ENCODE peak calls at places on chromosomes 12 and 14, in four cellular contexts. Y is psoas muscle, P is DND-41, J is uterus. F is an unnamed sample.

GRCh38 chr12:119383206-119383605 is 48.7 kb downstream of the CCDC60 start:
- DNase-seq in P (no peak), J (no peak), Y (no peak), F (no peak)

GRCh38 chr14:93538411-93538810 is 107.7 kb downstream of the UNC79 start:
- DNase-seq in Y (no peak), P (peak; percentile 7), J (no peak), F (no peak)

GRCh38 chr12:116384629-116385485 is 107.4 kb upstream of the MED13L start:
- DNase-seq in J (no peak), P (peak; percentile 21), Y (no peak), F (no peak)

GRCh38 chr14:100828448-100828834 is 2.5 kb downstream of the MEG3 start:
- DNase-seq in J (no peak), Y (no peak), P (no peak), F (no peak)

GRCh38 chr14:20614038-20614840 is 23.1 kb upstream of the RNASE12 start:
- DNase-seq in J (peak; percentile 54), Y (no peak), P (peak; percentile 22), F (no peak)

GRCh38 chr14:91302391-91302790 is 57.9 kb upstream of the GPR68 start:
- DNase-seq in Y (no peak), P (no peak), J (no peak), F (no peak)

GRCh38 chr12:24268663-24269186 is 319.3 kb upstream of the SOX5 start:
- DNase-seq in Y (no peak), J (no peak), P (no peak), F (no peak)

GRCh38 chr12:32063796-32064195 is 42.9 kb upstream of the BICD1 start:
- DNase-seq in Y (no peak), J (no peak), P (no peak), F (no peak)

GRCh38 chr12:102833687-102834435 is 83.2 kb downstream of the PAH start:
- DNase-seq in J (no peak), Y (no peak), P (peak; percentile 23), F (no peak)

GRCh38 chr12:113748707-113749432 is 217.3 kb downstream of the RBM19 start:
- DNase-seq in P (no peak), Y (no peak), J (no peak), F (no peak)

GRCh38 chr12:51076235-51076930 is 7.0 kb downstream of the CSRNP2 start:
- DNase-seq in Y (no peak), P (peak; percentile 74), J (no peak), F (no peak)

GRCh38 chr14:95480109-95480886 is 36.2 kb downstream of the SYNE3 start:
- DNase-seq in J (peak; percentile 72), P (no peak), Y (peak; percentile 83), F (peak; percentile 66)

GRCh38 chr12:14768823-14769405 is 34.4 kb downstream of the WBP11 start:
- DNase-seq in P (no peak), J (no peak), Y (no peak), F (no peak)

GRCh38 chr14:34237098-34237497 is 224.9 kb downstream of the SPTSSA start:
- DNase-seq in J (no peak), Y (no peak), P (no peak), F (no peak)

GRCh38 chr14:21219120-21219519 is 50.1 kb downstream of the HNRNPC start:
- DNase-seq in J (no peak), P (no peak), Y (no peak), F (no peak)

GRCh38 chr14:73753043-73753886 is 39.1 kb upstream of the PNMA1 start:
- DNase-seq in Y (no peak), P (peak; percentile 28), J (peak; percentile 77), F (peak; percentile 78)

GRCh38 chr14:73752297-73752992 is 38.3 kb upstream of the PNMA1 start:
- DNase-seq in Y (peak; percentile 63), J (peak; percentile 72), P (no peak), F (peak; percentile 50)

GRCh38 chr14:73755434-73756014 is 41.3 kb upstream of the PNMA1 start:
- DNase-seq in P (no peak), Y (no peak), J (no peak), F (no peak)

GRCh38 chr14:73754911-73755360 is 40.8 kb upstream of the PNMA1 start:
- DNase-seq in J (no peak), P (no peak), Y (peak; percentile 52), F (no peak)

GRCh38 chr14:73753887-73754880 is 40.0 kb upstream of the PNMA1 start:
- DNase-seq in P (no peak), J (no peak), Y (no peak), F (no peak)
- H3K4me1 ChIP-seq in P (peaks cover 60% of the 10 kb centered on the region), J (peaks cover 31% of the 10 kb centered on the region), Y (peaks cover 98% of the 10 kb centered on the region), F (peaks cover 93% of the 10 kb centered on the region)

GRCh38 chr14:85731198-85731597 is 201.3 kb downstream of the FLRT2 start:
- DNase-seq in Y (peak; percentile 41), J (peak; percentile 15), P (no peak), F (no peak)
- H3K4me1 ChIP-seq in Y (no peaks in the 10 kb centered on the region), J (no peaks in the 10 kb centered on the region), P (no peaks in the 10 kb centered on the region), F (no peaks in the 10 kb centered on the region)

GRCh38 chr12:108689314-108690190 is 41.8 kb downstream of the CORO1C start:
- DNase-seq in Y (no peak), P (peak; percentile 71), J (no peak), F (peak; percentile 49)
- H3K4me1 ChIP-seq in Y (peaks cover 89% of the 10 kb centered on the region), P (peaks cover 57% of the 10 kb centered on the region), J (peaks cover 46% of the 10 kb centered on the region), F (peaks cover 50% of the 10 kb centered on the region)

GRCh38 chr12:65784616-65785015 is 39.7 kb upstream of the HMGA2 start:
- DNase-seq in J (no peak), Y (no peak), P (no peak), F (no peak)
- H3K4me1 ChIP-seq in J (no peaks in the 10 kb centered on the region), Y (no peaks in the 10 kb centered on the region), P (no peaks in the 10 kb centered on the region), F (no peaks in the 10 kb centered on the region)

GRCh38 chr14:68971411-68972035 is 7.6 kb downstream of the ACTN1 start:
- DNase-seq in P (no peak), J (no peak), Y (no peak), F (no peak)
- H3K4me1 ChIP-seq in P (peaks cover 34% of the 10 kb centered on the region), J (peaks cover 34% of the 10 kb centered on the region), Y (peaks cover 1% of the 10 kb centered on the region), F (peaks cover 74% of the 10 kb centered on the region)

GRCh38 chr12:124375141-124375788 is 80.4 kb downstream of the RFLNA start:
- DNase-seq in P (no peak), J (no peak), Y (no peak), F (no peak)
- H3K4me1 ChIP-seq in P (no peaks in the 10 kb centered on the region), J (peaks cover 17% of the 10 kb centered on the region), Y (peaks cover 40% of the 10 kb centered on the region), F (no peaks in the 10 kb centered on the region)

F was measured in CD4-positive, alpha-beta memory T cell.